ENCODE peak calls at places on chromosomes 16 and 17, in five cellular contexts. Z, V, T, B and H are unnamed samples.

GRCh38 chr17:58252141-58252540 is 13.8 kb downstream of the LPO start:
- DNase-seq in V (no peak), Z (no peak), B (no peak), T (no peak), H (no peak)

GRCh38 chr16:10920726-10921427 is 21.4 kb downstream of the DEXI start:
- DNase-seq in B (no peak), T (no peak), Z (no peak), V (no peak), H (no peak)

GRCh38 chr16:28534542-28535373 is 4.0 kb downstream of the NUPR1 start:
- DNase-seq in T (no peak), V (peak), B (no peak), Z (no peak), H (peak)

GRCh38 chr16:27364493-27365141 is 37.4 kb upstream of the IL21R start:
- DNase-seq in Z (no peak), B (no peak), T (peak), V (no peak), H (peak)

GRCh38 chr17:77296769-77297409 is 156.1 kb downstream of the SEC14L1 start:
- DNase-seq in T (no peak), Z (no peak), B (no peak), V (no peak), H (no peak)

GRCh38 chr16:81834868-81835267 is 55.8 kb downstream of the PLCG2 start:
- DNase-seq in V (no peak), Z (no peak), B (no peak), T (no peak), H (no peak)

GRCh38 chr16:81602792-81603191 is 158.2 kb downstream of the CMIP start:
- DNase-seq in V (no peak), B (no peak), T (no peak), Z (no peak), H (no peak)

GRCh38 chr17:28272166-28272565 is 46.8 kb upstream of the TMEM97 start:
- DNase-seq in Z (peak), T (no peak), V (no peak), B (no peak), H (no peak)

GRCh38 chr17:2867441-2868424 is 71.5 kb downstream of the RAP1GAP2 start:
- DNase-seq in T (no peak), B (no peak), Z (peak), V (no peak), H (no peak)

GRCh38 chr16:89261691-89262563 is 44.4 kb downstream of the ZNF778 start:
- DNase-seq in B (no peak), T (no peak), V (no peak), Z (peak), H (no peak)

GRCh38 chr16:85201566-85201965 is 89.3 kb upstream of the CIBAR2 start:
- DNase-seq in T (no peak), B (no peak), Z (peak), V (no peak), H (no peak)

GRCh38 chr16:23408242-23409201 is 44.5 kb downstream of the COG7 start:
- DNase-seq in T (no peak), V (peak), B (no peak), Z (peak), H (no peak)

GRCh38 chr16:19717319-19717718 is 708 bp downstream of the KNOP1 start:
- DNase-seq in Z (peak), B (no peak), T (peak), V (no peak), H (no peak)

GRCh38 chr17:78674595-78675315 is 97.6 kb upstream of the DNAH17 start:
- DNase-seq in T (no peak), B (no peak), V (no peak), Z (no peak), H (peak)

GRCh38 chr17:4877089-4877488 is 22.2 kb upstream of the C17orf107 start:
- DNase-seq in Z (no peak), T (no peak), V (no peak), B (no peak), H (no peak)

GRCh38 chr17:76089680-76090516 is 10.9 kb downstream of the ZACN start:
- DNase-seq in B (no peak), T (no peak), Z (no peak), V (no peak), H (no peak)

GRCh38 chr16:13781579-13782338 is 138.2 kb upstream of the ERCC4 start:
- DNase-seq in B (no peak), T (no peak), V (no peak), Z (no peak), H (no peak)

GRCh38 chr16:86258713-86259112 is 251.6 kb upstream of the FOXF1 start:
- DNase-seq in T (no peak), V (no peak), Z (peak), B (no peak), H (no peak)

GRCh38 chr16:83928341-83929055 is 24.5 kb upstream of the OSGIN1 start:
- DNase-seq in Z (peak), T (no peak), V (no peak), B (no peak), H (no peak)

GRCh38 chr16:57304169-57305061 is 19.9 kb upstream of the PLLP start:
- DNase-seq in V (no peak), T (peak), B (peak), Z (peak), H (no peak)

GRCh38 chr16:2005646-2006045 is 4.0 kb downstream of the ZNF598 start:
- DNase-seq in V (no peak), T (no peak), Z (no peak), B (no peak), H (no peak)

GRCh38 chr17:2444382-2444781 is 43.5 kb upstream of the MNT start:
- DNase-seq in T (no peak), Z (peak), B (no peak), V (no peak), H (no peak)

GRCh38 chr17:3710951-3711383 is 12.7 kb upstream of the HASPIN start:
- DNase-seq in T (no peak), V (no peak), B (no peak), Z (peak), H (no peak)

GRCh38 chr17:58447039-58447975 is 30.0 kb upstream of the RNF43 start:
- DNase-seq in Z (peak), B (no peak), V (no peak), T (peak), H (peak)

GRCh38 chr17:13557077-13557476 is 44.7 kb downstream of the HS3ST3A1 start:
- DNase-seq in Z (peak), B (no peak), T (no peak), V (no peak), H (no peak)

GRCh38 chr16:645852-646678 is 3.1 kb upstream of the WDR90 start:
- DNase-seq in Z (no peak), T (no peak), V (no peak), B (no peak), H (peak)

GRCh38 chr17:72030067-72030899 is 90.5 kb upstream of the SOX9 start:
- DNase-seq in B (peak), Z (peak), V (peak), T (peak), H (peak)

GRCh38 chr16:88764080-88764479 is 20.9 kb downstream of the PIEZO1 start:
- DNase-seq in Z (no peak), T (no peak), V (no peak), B (no peak), H (no peak)

GRCh38 chr17:64244165-64244564 is 18.9 kb downstream of the TEX2 start:
- DNase-seq in V (no peak), Z (peak), B (no peak), T (no peak), H (no peak)

GRCh38 chr16:49858200-49859129 is 2.6 kb upstream of the ZNF423 start:
- DNase-seq in B (peak), Z (no peak), V (no peak), T (peak), H (peak)

GRCh38 chr16:49986351-49987124 is 38.5 kb upstream of the CNEP1R1 start:
- DNase-seq in Z (peak), V (no peak), B (no peak), T (no peak), H (no peak)

GRCh38 chr16:54443352-54443751 is 156.8 kb upstream of the IRX3 start:
- DNase-seq in V (no peak), T (no peak), Z (no peak), B (no peak), H (no peak)

GRCh38 chr17:40021471-40021961 is 6.3 kb downstream of the CSF3 start:
- DNase-seq in V (no peak), Z (peak), B (peak), T (peak), H (no peak)
- TF ChIP-seq POLR2A in V (no peak), Z (no peak), B (no peak), T (no peak), H (no peak)

GRCh38 chr17:40576113-40576740 is 11.0 kb upstream of the CCR7 start:
- DNase-seq in T (no peak), V (no peak), Z (no peak), B (no peak), H (no peak)
- H3K27ac ChIP-seq in T (no peak), V (no peak), Z (no peak), B (no peak), H (no peak)

DNA sequence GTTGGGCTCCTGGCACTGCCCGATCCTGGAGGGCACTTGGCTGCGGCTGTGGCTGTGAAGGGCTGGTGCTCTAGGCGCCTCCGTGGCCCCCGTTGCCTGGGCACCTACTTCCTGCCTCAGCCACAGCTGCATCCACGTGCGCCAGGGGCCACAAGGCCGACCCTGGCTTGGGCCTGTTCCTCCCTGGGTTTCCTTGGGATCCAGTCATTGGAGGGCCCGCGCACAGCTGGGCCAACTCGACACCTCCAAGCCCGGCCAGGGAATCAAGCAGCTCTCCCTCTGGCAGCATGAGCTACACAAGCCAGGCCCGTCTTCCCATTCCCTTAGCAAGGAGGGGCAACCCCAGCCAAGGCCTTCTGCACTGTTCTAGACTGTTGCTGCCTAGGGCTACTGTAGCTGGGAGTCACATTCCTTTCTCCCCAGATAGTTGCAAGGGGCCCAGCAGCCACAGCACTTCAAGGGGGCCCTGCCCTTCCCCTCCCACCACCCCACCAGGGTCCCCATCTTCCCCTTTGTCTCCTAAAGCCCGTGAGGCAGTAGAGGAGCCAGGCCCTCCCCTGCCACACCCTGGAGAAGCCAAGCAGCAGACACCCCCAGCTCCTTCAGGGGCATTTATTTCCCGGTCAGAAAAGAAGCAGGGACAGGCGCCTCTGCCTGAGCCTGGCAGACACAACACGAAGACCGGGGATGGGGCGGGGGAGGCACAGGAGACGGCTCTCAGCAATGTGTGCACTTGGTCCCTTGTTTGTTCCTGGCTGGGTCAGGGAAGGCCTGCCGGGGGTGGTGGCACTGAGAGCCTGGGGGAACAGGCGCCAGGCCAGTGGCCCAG is 3.8 kb downstream of the ARHGDIA start:
- DNase-seq in V (no peak), B (no peak), T (no peak), Z (peak), H (no peak)
- TF ChIP-seq POLR2A in V (no peak), B (no peak), T (peak), Z (no peak), H (peak)

GRCh38 chr17:15920758-15921239 is 24.1 kb upstream of the ADORA2B start:
- DNase-seq in B (peak), V (no peak), Z (peak), T (peak), H (no peak)
- H3K27ac ChIP-seq in B (no peak), V (no peak), Z (peak), T (peak), H (no peak)

GRCh38 chr16:73049051-73049910 is 1.4 kb upstream of the ZFHX3 start:
- DNase-seq in B (no peak), V (no peak), Z (no peak), T (no peak), H (no peak)

GRCh38 chr16:73047221-73047535 is 750 bp downstream of the ZFHX3 start:
- DNase-seq in B (no peak), Z (peak), T (no peak), V (no peak), H (no peak)

GRCh38 chr16:73046484-73047214 is 1.3 kb downstream of the ZFHX3 start:
- DNase-seq in T (no peak), Z (no peak), V (no peak), B (no peak), H (no peak)

GRCh38 chr16:73048292-73049050 is 543 bp upstream of the ZFHX3 start:
- DNase-seq in Z (no peak), T (no peak), B (peak), V (no peak), H (peak)

DNA sequence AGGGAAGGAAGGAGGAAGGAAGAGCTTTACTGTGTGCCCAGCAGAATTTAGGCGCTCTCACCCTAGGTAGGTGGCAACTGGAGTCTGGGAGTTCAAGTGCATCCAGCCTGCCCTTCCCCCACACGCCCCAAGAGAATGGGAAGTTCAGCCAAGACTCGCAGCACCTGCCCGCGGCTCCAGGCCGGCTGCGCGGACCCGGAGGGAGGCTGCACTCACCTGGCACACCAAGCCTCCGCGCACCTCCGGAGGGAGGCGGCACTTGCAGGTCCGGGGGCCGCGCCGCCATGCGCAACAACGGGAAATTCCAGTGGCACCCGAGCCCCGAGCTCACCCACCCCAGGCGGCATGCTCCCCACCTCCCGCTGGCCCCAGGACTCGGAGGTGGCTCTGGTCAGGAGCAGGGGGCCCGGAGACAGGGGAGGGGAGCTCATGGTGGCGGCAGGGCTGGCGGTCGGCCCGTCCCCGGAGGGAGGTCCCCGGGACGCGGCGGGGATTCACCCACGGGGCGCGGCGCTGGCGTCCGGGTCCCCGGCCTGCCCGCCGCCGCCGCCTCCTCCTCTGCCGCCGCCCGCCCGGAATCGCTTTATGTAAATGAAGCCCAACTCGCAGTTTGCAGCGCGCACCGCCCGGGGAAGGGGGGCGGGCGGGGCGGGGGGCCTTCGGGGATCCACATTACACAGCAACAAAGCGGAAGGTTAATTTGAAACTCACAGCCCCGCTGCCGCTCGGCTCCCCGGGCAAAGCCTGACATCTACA is at the start of gene ZFHX3:
- DNase-seq in B (peak), T (no peak), Z (peak), V (peak), H (peak)
- TF ChIP-seq POLR2A in B (peak), T (no peak), Z (no peak), V (no peak), H (no peak)